ENCODE peak calls at places on chromosomes 12 and 14, in five cellular contexts. S is lung, U is left lung, J is MG63, B is endodermal cell. A is an unnamed sample.
A peak's percentile ranks its signal among the peaks of the same experiment; 100 is the strongest.

GRCh38 chr12:111149299-111149698 is 219.6 kb downstream of the PHETA1 start:
- DNase-seq in S (no peak), U (no peak), J (no peak), B (no peak), A (no peak)

GRCh38 chr14:44700184-44700583 is 193.1 kb upstream of the FSCB start:
- DNase-seq in S (no peak), U (no peak), J (peak; percentile 2), B (no peak), A (no peak)

GRCh38 chr12:88793091-88793490 is 212.8 kb upstream of the KITLG start:
- DNase-seq in S (no peak), U (no peak), J (no peak), B (no peak), A (no peak)

GRCh38 chr12:90292183-90292582 is 583.5 kb upstream of the ATP2B1 start:
- DNase-seq in S (no peak), U (no peak), J (no peak), B (no peak), A (no peak)

GRCh38 chr12:4379410-4379809 is at the start of gene FGF23:
- DNase-seq in S (no peak), U (no peak), J (peak; percentile 26), B (peak; percentile 96), A (no peak)

GRCh38 chr14:60845523-60845922 is 111.0 kb downstream of the MNAT1 start:
- DNase-seq in S (no peak), U (no peak), J (no peak), B (no peak), A (no peak)

GRCh38 chr12:102120886-102121285 is 903 bp downstream of the PARPBP start:
- DNase-seq in S (no peak), U (no peak), J (peak; percentile 29), B (peak; percentile 63), A (no peak)

GRCh38 chr12:119869720-119870119 is 7.4 kb downstream of the CIT start:
- DNase-seq in S (no peak), U (no peak), J (peak; percentile 94), B (peak; percentile 22), A (no peak)

GRCh38 chr12:108643941-108644742 is 10.4 kb upstream of the SELPLG start:
- DNase-seq in S (peak; percentile 78), U (peak; percentile 85), J (peak; percentile 89), B (peak; percentile 41), A (no peak)

GRCh38 chr12:132318618-132319033 is 10.8 kb downstream of the GALNT9 start:
- DNase-seq in S (no peak), U (no peak), J (no peak), B (no peak), A (no peak)

GRCh38 chr12:103880299-103881142 is 39.5 kb upstream of the NT5DC3 start:
- DNase-seq in S (no peak), U (no peak), J (no peak), B (no peak), A (no peak)

GRCh38 chr12:53825246-53826081 is 73.7 kb upstream of the CISTR start:
- DNase-seq in S (no peak), U (no peak), J (peak; percentile 85), B (no peak), A (no peak)

GRCh38 chr12:12872139-12872933 is 19.0 kb upstream of the GPRC5A start:
- DNase-seq in S (peak; percentile 57), U (peak; percentile 56), J (peak; percentile 41), B (peak; percentile 78), A (no peak)

GRCh38 chr12:81699572-81699971 is 59.6 kb downstream of the PPFIA2 start:
- DNase-seq in S (no peak), U (no peak), J (no peak), B (no peak), A (no peak)

GRCh38 chr12:120841525-120841924 is 62.6 kb downstream of the SPPL3 start:
- DNase-seq in S (no peak), U (no peak), J (no peak), B (no peak), A (no peak)

GRCh38 chr12:116241157-116241772 is 36.2 kb downstream of the MED13L start:
- DNase-seq in S (no peak), U (no peak), J (no peak), B (no peak), A (no peak)

GRCh38 chr12:110079477-110080400 is 31.4 kb upstream of the C12orf76 start:
- DNase-seq in S (peak; percentile 64), U (peak; percentile 64), J (no peak), B (no peak), A (peak; percentile 56)

GRCh38 chr14:59344711-59345455 is 120.3 kb downstream of the GPR135 start:
- DNase-seq in S (no peak), U (no peak), J (no peak), B (no peak), A (no peak)

GRCh38 chr14:76509291-76509690 is 133.4 kb downstream of the ESRRB start:
- DNase-seq in S (no peak), U (no peak), J (no peak), B (peak; percentile 62), A (no peak)

GRCh38 chr12:116689586-116689985 is 48.3 kb downstream of the SPRING1 start:
- DNase-seq in S (no peak), U (no peak), J (no peak), B (no peak), A (no peak)

GRCh38 chr12:80041691-80042090 is 57.6 kb upstream of the OTOGL start:
- DNase-seq in S (no peak), U (no peak), J (peak; percentile 27), B (no peak), A (no peak)

GRCh38 chr14:77603654-77604270 is 12.7 kb downstream of the SPTLC2 start:
- DNase-seq in S (no peak), U (peak; percentile 46), J (no peak), B (no peak), A (no peak)

GRCh38 chr14:79629891-79630560 is 581.3 kb downstream of the DIO2 start:
- DNase-seq in S (no peak), U (no peak), J (no peak), B (no peak), A (no peak)

GRCh38 chr14:72611956-72612500 is 281.9 kb downstream of the DPF3 start:
- DNase-seq in S (no peak), U (no peak), J (no peak), B (peak; percentile 13), A (no peak)

GRCh38 chr12:105980048-105980447 is 158.7 kb downstream of the NUAK1 start:
- DNase-seq in S (no peak), U (no peak), J (no peak), B (no peak), A (no peak)

GRCh38 chr12:87227157-87227556 is 802.0 kb downstream of the C12orf50 start:
- DNase-seq in S (no peak), U (no peak), J (no peak), B (no peak), A (no peak)

GRCh38 chr12:11794751-11795150 is 145.3 kb downstream of the ETV6 start:
- DNase-seq in S (no peak), U (no peak), J (no peak), B (no peak), A (no peak)

GRCh38 chr12:91923864-91924263 is 221.8 kb downstream of the BTG1 start:
- DNase-seq in S (no peak), U (no peak), J (no peak), B (no peak), A (no peak)

GRCh38 chr12:76641073-76641472 is 81.5 kb upstream of the OSBPL8 start:
- DNase-seq in S (no peak), U (no peak), J (no peak), B (no peak), A (no peak)

GRCh38 chr12:52278931-52279682 is 4.7 kb downstream of the KRT86 start:
- DNase-seq in S (peak; percentile 73), U (peak; percentile 76), J (peak; percentile 79), B (peak; percentile 97), A (peak; percentile 60)

GRCh38 chr14:53140585-53140984 is 12.5 kb downstream of the DDHD1 start:
- DNase-seq in S (no peak), U (no peak), J (no peak), B (no peak), A (no peak)
- H3K9me3 ChIP-seq in S (peaks cover 10% of the 10 kb centered on the region), U (no peaks in the 10 kb centered on the region), J (peaks cover 14% of the 10 kb centered on the region), B (peaks cover 77% of the 10 kb centered on the region), A (peaks cover 8% of the 10 kb centered on the region)

GRCh38 chr14:82510007-82510406 is 976.4 kb upstream of the SEL1L start:
- DNase-seq in S (no peak), U (no peak), J (no peak), B (no peak), A (no peak)

DNA sequence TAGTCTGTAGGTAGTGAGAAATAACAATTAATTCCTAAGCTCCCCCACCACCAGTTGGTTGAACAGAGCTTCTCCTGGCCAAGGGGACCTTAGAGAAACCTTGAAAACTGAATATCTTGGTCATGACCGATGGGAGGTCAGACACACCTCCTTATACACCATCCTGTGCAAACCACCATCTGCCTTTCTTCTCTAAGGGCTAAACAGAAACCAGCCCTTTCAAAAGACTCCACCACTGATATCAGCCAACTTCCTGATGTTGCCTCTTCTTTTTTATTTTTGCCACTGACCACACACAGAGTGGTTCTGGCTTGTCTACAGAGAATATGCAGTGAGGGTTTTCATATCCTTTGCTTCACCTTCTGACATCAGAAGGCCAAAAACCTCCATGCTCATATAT is 977.7 kb upstream of the SEL1L start:
- DNase-seq in S (no peak), U (no peak), J (no peak), B (no peak), A (no peak)
- H3K9me3 ChIP-seq in S (no peaks in the 10 kb centered on the region), U (no peaks in the 10 kb centered on the region), J (no peaks in the 10 kb centered on the region), B (no peaks in the 10 kb centered on the region), A (no peaks in the 10 kb centered on the region)

GRCh38 chr12:61291647-61292046 is 968.6 kb upstream of the USP15 start:
- DNase-seq in S (no peak), U (no peak), J (no peak), B (no peak), A (no peak)

DNA sequence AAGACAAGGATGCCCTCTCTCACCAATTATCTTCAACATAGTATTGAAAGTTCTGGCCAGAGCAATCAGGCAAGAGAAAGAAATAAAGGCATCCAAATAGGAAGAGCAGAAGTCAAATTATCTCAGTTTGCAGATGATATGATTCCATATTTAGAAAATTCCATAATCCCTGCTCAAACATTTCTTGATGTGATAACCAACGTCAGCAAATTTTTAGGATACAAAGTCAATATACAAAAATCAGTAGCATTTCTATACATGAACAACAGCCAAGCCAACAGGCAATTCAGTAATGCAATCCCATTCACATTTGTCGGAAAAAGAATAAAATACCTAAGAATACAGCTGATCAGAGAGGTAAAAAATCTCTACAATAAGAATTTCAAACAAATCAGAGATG is 969.7 kb upstream of the USP15 start:
- DNase-seq in S (no peak), U (no peak), J (no peak), B (no peak), A (no peak)
- H3K9me3 ChIP-seq in S (no peaks in the 10 kb centered on the region), U (no peaks in the 10 kb centered on the region), J (no peaks in the 10 kb centered on the region), B (peaks cover 67% of the 10 kb centered on the region), A (no peaks in the 10 kb centered on the region)

DNA sequence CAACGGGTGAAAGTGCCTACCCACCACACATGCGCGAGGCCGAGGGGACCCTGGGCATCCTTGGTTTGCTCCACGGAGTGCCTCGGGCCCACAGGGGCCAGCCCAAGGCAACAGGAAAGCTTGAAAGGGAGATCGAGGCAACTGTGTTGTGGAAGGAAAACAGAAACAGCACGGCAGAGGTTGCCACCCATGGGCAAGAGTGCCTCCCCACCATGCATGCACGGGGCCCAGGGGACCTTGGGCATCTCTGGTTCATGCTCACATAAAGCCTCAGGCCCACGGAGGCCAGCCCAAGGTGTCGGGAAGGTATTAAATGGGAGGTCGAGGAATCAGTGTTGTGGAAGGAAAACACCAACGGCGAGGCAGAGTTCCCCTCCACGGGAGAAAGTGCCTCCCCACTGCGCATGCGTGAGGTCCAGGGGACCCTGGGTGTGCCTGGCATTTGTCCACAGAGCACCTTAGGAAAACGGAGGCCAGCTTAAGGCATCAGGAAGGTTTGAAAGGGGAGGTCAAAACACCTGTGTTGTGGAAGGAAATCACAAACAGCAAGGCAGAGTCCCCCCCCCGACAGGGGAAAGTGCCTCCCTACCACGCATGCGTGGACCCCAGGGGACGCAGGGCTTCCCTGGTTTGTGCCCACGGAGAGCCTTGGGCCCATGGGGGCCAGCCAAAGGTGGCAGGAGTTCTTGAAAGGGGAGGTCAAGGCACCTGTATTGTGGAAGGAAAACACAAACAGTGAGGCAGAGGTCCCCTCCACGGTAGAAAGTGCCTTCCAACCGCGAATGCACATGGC is 367.3 kb downstream of the ALG10 start:
- DNase-seq in S (no peak), U (no peak), J (no peak), B (no peak), A (no peak)
- H3K9me3 ChIP-seq in S (no peaks in the 10 kb centered on the region), U (no peaks in the 10 kb centered on the region), J (no peaks in the 10 kb centered on the region), B (peaks cover 30% of the 10 kb centered on the region), A (no peaks in the 10 kb centered on the region)

A was measured in T-helper 17 cell.